ENCODE peak calls at places on chromosome X, in four cellular contexts. O, M, T and C are unnamed samples.

GRCh38 chrX:154840856-154841255 is 6.4 kb upstream of the SMIM9 start:
- DNase-seq in T (no peak), M (peak), O (no peak), C (peak)

GRCh38 chrX:123960956-123961267 is 594 bp upstream of the STAG2 start:
- DNase-seq in O (no peak), M (no peak), T (no peak), C (no peak)

GRCh38 chrX:63529961-63530360 is 178.8 kb upstream of the SPIN4 start:
- DNase-seq in T (no peak), O (no peak), M (no peak), C (no peak)

GRCh38 chrX:3271485-3272186 is 74.8 kb downstream of the MXRA5 start:
- DNase-seq in O (no peak), M (peak), T (no peak), C (no peak)

GRCh38 chrX:110257889-110258288 is 60.0 kb downstream of the AMMECR1 start:
- DNase-seq in O (no peak), M (no peak), T (no peak), C (peak)

GRCh38 chrX:127908369-127908768 is 143.8 kb downstream of the ACTRT1 start:
- DNase-seq in T (no peak), M (no peak), O (no peak), C (no peak)

GRCh38 chrX:153875391-153876111 is 10.4 kb downstream of the L1CAM start:
- DNase-seq in T (peak), M (no peak), O (no peak), C (peak)

GRCh38 chrX:106168107-106168506 is at the start of gene PWWP3B:
- DNase-seq in M (no peak), T (peak), O (peak), C (peak)

GRCh38 chrX:136447308-136447707 is 40.4 kb upstream of the BRS3 start:
- DNase-seq in T (no peak), M (no peak), O (no peak), C (no peak)

GRCh38 chrX:123339201-123339905 is 155.3 kb downstream of the GRIA3 start:
- DNase-seq in O (no peak), T (no peak), M (no peak), C (no peak)

GRCh38 chrX:139360356-139360755 is 170.2 kb upstream of the F9 start:
- DNase-seq in M (no peak), T (no peak), O (no peak), C (no peak)

GRCh38 chrX:16172391-16172790 is 5.1 kb downstream of the MAGEB17 start:
- DNase-seq in O (no peak), M (no peak), T (peak), C (no peak)

GRCh38 chrX:11499076-11500044 is 166.4 kb downstream of the ARHGAP6 start:
- DNase-seq in T (no peak), O (no peak), M (peak), C (no peak)

GRCh38 chrX:56728752-56729151 is 291 bp upstream of the NBDY start:
- DNase-seq in T (no peak), O (no peak), M (peak), C (no peak)

GRCh38 chrX:69133561-69134542 is 31.4 kb downstream of the PJA1 start:
- DNase-seq in T (peak), O (no peak), M (peak), C (peak)

GRCh38 chrX:73822775-73823174 is 259.8 kb downstream of the CHIC1 start:
- DNase-seq in T (no peak), M (no peak), O (no peak), C (no peak)

GRCh38 chrX:153642313-153642654 is 4.7 kb upstream of the DUSP9 start:
- DNase-seq in O (no peak), T (peak), M (no peak), C (no peak)

GRCh38 chrX:123859409-123859827 is 435 bp upstream of the XIAP start:
- DNase-seq in O (no peak), T (no peak), M (no peak), C (no peak)

GRCh38 chrX:25726539-25726938 is 411.6 kb upstream of the MAGEB18 start:
- DNase-seq in T (no peak), O (no peak), M (no peak), C (peak)

GRCh38 chrX:39242187-39242586 is 440.9 kb downstream of the MID1IP1 start:
- DNase-seq in M (no peak), O (no peak), T (peak), C (peak)

GRCh38 chrX:48920713-48921104 is 1.9 kb upstream of the PIM2 start:
- DNase-seq in O (no peak), M (no peak), T (no peak), C (peak)

GRCh38 chrX:105190252-105190853 is 30.1 kb downstream of the TEX13A start:
- DNase-seq in O (no peak), M (peak), T (no peak), C (peak)

GRCh38 chrX:5708209-5708608 is 520.5 kb downstream of the NLGN4X start:
- DNase-seq in M (no peak), T (no peak), O (no peak), C (no peak)

GRCh38 chrX:3545901-3546300 is 167.5 kb downstream of the PRKX start:
- DNase-seq in T (no peak), O (no peak), M (no peak), C (no peak)

GRCh38 chrX:118990512-118991227 is 16.3 kb downstream of the LONRF3 start:
- DNase-seq in T (no peak), M (no peak), O (no peak), C (no peak)

GRCh38 chrX:49915352-49916222 is 6.8 kb upstream of the CLCN5 start:
- DNase-seq in O (no peak), T (no peak), M (peak), C (peak)

GRCh38 chrX:24561121-24561520 is 86.0 kb downstream of the PCYT1B start:
- DNase-seq in O (no peak), T (no peak), M (peak), C (peak)

GRCh38 chrX:119502727-119503483 is 34.7 kb downstream of the SLC25A5 start:
- DNase-seq in M (peak), O (no peak), T (peak), C (no peak)

GRCh38 chrX:20593836-20594235 is 327.1 kb upstream of the RPS6KA3 start:
- DNase-seq in O (no peak), M (no peak), T (no peak), C (peak)

GRCh38 chrX:20593402-20593801 is 326.7 kb upstream of the RPS6KA3 start:
- DNase-seq in O (no peak), M (no peak), T (no peak), C (no peak)

GRCh38 chrX:20596856-20597255 is 330.1 kb upstream of the RPS6KA3 start:
- DNase-seq in T (no peak), M (no peak), O (no peak), C (no peak)

GRCh38 chrX:20594985-20595384 is 328.3 kb upstream of the RPS6KA3 start:
- DNase-seq in T (no peak), O (no peak), M (no peak), C (peak)

DNA sequence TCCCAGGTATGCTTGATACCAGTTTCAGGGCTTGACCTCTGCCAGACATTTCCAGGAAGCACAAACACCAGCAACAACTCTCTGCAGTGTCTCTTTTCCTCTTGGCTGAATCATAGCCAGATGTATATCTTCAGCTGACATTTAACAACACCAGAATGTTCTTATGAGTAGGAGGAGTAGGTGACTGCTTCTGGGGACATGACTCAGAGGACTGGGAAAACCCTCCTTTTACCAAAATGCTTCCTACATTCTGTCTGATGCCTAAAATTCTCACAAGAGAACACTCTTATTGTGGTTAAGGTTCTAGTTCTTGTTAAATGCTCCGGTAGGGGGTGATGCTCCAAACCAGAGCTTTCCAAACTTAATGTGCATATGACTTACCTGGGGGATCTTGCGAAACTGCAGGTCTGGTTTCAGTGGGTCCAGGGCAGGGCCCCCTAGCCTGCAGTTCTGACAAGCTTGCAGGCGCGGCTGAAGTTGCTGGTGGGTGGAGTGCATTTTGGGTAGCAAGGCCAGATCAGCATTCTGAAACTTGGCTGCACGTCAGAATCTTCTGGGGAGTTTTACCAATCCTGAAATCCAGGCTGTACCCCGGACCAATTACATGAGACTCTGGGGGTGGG is 329.3 kb upstream of the RPS6KA3 start:
- DNase-seq in M (no peak), O (no peak), T (peak), C (peak)
- H2BK5ac ChIP-seq in M (no peak), O (no peak), T (no peak), C (no peak)

DNA sequence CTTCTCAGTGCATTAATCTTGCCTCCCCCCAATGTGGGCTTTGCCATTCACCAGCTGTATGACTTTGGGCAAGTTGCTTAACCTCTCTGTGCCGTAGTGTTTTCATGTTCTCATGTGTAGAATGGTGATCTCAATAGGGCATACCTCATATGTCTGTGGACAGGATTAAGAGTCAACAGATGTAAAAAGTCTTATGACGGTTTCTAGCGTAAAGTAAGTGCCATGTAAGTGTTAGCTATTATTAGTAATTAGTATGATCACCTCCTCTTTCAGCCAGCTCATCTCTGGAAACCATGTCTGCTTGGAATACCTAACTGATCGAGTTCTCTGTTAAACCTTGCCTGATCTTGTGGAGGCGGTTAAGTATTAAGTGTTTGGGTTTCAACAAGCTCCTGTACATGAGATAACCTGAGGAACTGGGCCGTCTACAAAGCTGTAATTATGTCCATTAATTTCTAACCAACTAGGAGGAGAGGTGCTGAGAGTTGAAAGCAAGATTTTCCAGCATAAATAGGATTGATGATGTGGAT is 66.3 kb downstream of the TSC22D3 start:
- DNase-seq in M (no peak), T (no peak), O (no peak), C (no peak)
- H3K56ac ChIP-seq in M (no peak), T (no peak), O (no peak), C (no peak)

GRCh38 chrX:14029039-14029424 is 660 bp downstream of the GEMIN8 start:
- DNase-seq in T (no peak), M (no peak), O (no peak), C (peak)
- H2BK5ac ChIP-seq in T (no peak), M (peak), O (no peak), C (no peak)

GRCh38 chrX:10129229-10129628 is 27.5 kb upstream of the CLCN4 start:
- DNase-seq in T (no peak), M (no peak), O (no peak), C (no peak)

GRCh38 chrX:10126834-10127233 is 29.9 kb upstream of the CLCN4 start:
- DNase-seq in T (no peak), O (no peak), M (no peak), C (no peak)

GRCh38 chrX:10128386-10128785 is 28.4 kb upstream of the CLCN4 start:
- DNase-seq in M (no peak), T (no peak), O (no peak), C (no peak)

GRCh38 chrX:10133980-10134676 is 22.6 kb upstream of the CLCN4 start:
- DNase-seq in T (no peak), O (no peak), M (no peak), C (no peak)

DNA sequence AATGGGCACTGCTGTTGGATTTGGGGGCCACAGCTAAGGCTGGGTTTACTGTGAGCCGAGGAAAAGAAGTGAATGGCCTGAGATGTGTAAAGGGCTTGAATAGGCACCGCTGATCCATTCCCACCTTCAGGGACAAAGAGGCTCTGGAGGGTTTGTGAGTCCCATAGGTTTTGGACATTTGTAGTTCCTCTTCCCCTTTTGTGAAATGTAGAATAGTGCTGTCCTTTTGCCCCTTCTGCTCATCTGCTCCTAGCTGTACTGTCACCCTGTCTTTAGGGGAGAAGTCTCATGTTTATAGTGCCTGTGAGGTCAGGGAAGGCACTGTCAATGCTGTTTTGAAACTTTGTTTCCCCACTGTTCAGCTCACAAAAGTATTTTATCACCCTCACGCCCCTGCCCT is 26.4 kb upstream of the CLCN4 start:
- DNase-seq in M (no peak), T (no peak), O (no peak), C (no peak)
- H3K56ac ChIP-seq in M (no peak), T (no peak), O (no peak), C (no peak)

GRCh38 chrX:1034717-1035116 is 177.7 kb downstream of the CRLF2 start:
- DNase-seq in M (no peak), O (no peak), T (no peak), C (no peak)

GRCh38 chrX:1027680-1028079 is 184.8 kb downstream of the CRLF2 start:
- DNase-seq in T (no peak), M (no peak), O (no peak), C (no peak)

GRCh38 chrX:1035206-1035605 is 177.2 kb downstream of the CRLF2 start:
- DNase-seq in T (no peak), M (no peak), O (no peak), C (no peak)

GRCh38 chrX:1029494-1029893 is 183.0 kb downstream of the CRLF2 start:
- DNase-seq in M (no peak), O (no peak), T (no peak), C (no peak)

GRCh38 chrX:1031521-1032430 is 180.7 kb downstream of the CRLF2 start:
- DNase-seq in O (no peak), M (no peak), T (peak), C (no peak)
- H2BK5ac ChIP-seq in O (no peak), M (no peak), T (no peak), C (no peak)

GRCh38 chrX:45557390-45557789 is 356.7 kb upstream of the DIPK2B start:
- DNase-seq in M (peak), O (no peak), T (no peak), C (no peak)
- H3K56ac ChIP-seq in M (no peak), O (no peak), T (no peak), C (no peak)

GRCh38 chrX:47831788-47832187 is 4.9 kb upstream of the ZNF81 start:
- DNase-seq in O (no peak), T (peak), M (peak), C (peak)

GRCh38 chrX:47838361-47838760 is 1.7 kb downstream of the ZNF81 start:
- DNase-seq in T (no peak), M (no peak), O (no peak), C (no peak)

GRCh38 chrX:47840106-47840505 is 3.4 kb downstream of the ZNF81 start:
- DNase-seq in M (no peak), T (no peak), O (no peak), C (no peak)

GRCh38 chrX:47836164-47837072 is at the start of gene ZNF81:
- DNase-seq in O (peak), M (peak), T (peak), C (peak)
- H2BK5ac ChIP-seq in O (peak), M (peak), T (no peak), C (peak)

DNA sequence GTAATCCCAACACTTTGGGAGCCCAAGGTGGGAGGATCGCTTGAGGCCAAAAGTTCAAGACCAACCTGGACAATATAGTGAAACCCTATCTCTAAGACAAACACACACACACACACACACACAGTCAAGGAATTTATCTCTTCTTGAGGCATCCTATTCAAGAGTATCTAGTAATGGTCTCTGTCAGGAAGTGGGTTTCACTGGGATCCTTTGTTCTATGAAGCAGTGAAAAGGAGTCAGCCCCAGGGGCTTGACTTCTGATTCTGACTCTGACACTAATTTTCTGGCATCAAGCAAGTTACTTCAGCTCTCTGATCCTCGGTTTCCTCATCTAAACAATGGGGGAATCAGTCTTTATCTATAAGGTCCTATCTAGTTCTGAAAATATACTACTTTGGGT is 34.8 kb downstream of the UTP14A start:
- DNase-seq in O (no peak), M (no peak), T (no peak), C (no peak)
- H3K56ac ChIP-seq in O (no peak), M (no peak), T (no peak), C (no peak)